ENCODE peak calls at places on chromosomes 3 and 15, in four cellular contexts. One of them, this sample, is unnamed.

GRCh38 chr3:58155838-58156237 is 54.9 kb downstream of the DNASE1L3 start:
- DNase-seq in OCI-LY7: no peak
- DNase-seq in adrenal gland: no peak
- DNase-seq in CD8-positive, alpha-beta memory T cell: no peak
- DNase-seq in this sample: no peak

GRCh38 chr3:15860014-15860934 is 62.5 kb upstream of the ANKRD28 start:
- DNase-seq in adrenal gland: peak; percentile 36
- DNase-seq in CD8-positive, alpha-beta memory T cell: peak; percentile 7
- DNase-seq in OCI-LY7: peak; percentile 36
- DNase-seq in this sample: no peak

GRCh38 chr3:143121240-143122088 is 1.9 kb downstream of the CHST2 start:
- DNase-seq in OCI-LY7: peak; percentile 13
- DNase-seq in CD8-positive, alpha-beta memory T cell: peak; percentile 76
- DNase-seq in adrenal gland: peak; percentile 22
- DNase-seq in this sample: peak; percentile 52

GRCh38 chr3:150497956-150498355 is 48.3 kb downstream of the SERP1 start:
- DNase-seq in adrenal gland: peak; percentile 56
- DNase-seq in OCI-LY7: no peak
- DNase-seq in CD8-positive, alpha-beta memory T cell: no peak
- DNase-seq in this sample: no peak

GRCh38 chr3:177813322-177813721 is 616.0 kb upstream of the TBL1XR1 start:
- DNase-seq in OCI-LY7: no peak
- DNase-seq in adrenal gland: peak; percentile 78
- DNase-seq in CD8-positive, alpha-beta memory T cell: no peak
- DNase-seq in this sample: no peak

GRCh38 chr3:127886276-127886862 is 28.7 kb upstream of the KBTBD12 start:
- DNase-seq in CD8-positive, alpha-beta memory T cell: no peak
- DNase-seq in OCI-LY7: no peak
- DNase-seq in adrenal gland: no peak
- DNase-seq in this sample: no peak

GRCh38 chr3:123157598-123158287 is 44.0 kb upstream of the SEC22A start:
- DNase-seq in OCI-LY7: no peak
- DNase-seq in adrenal gland: no peak
- DNase-seq in CD8-positive, alpha-beta memory T cell: no peak
- DNase-seq in this sample: no peak

GRCh38 chr3:117735481-117736101 is 1026.0 kb downstream of the TUSC7 start:
- DNase-seq in CD8-positive, alpha-beta memory T cell: no peak
- DNase-seq in adrenal gland: no peak
- DNase-seq in OCI-LY7: no peak
- DNase-seq in this sample: no peak

GRCh38 chr15:65595960-65596359 is 15.0 kb downstream of the INTS14 start:
- DNase-seq in adrenal gland: no peak
- DNase-seq in CD8-positive, alpha-beta memory T cell: no peak
- DNase-seq in OCI-LY7: peak; percentile 57
- DNase-seq in this sample: no peak

GRCh38 chr15:33086500-33087141 is 107.9 kb downstream of the FMN1 start:
- DNase-seq in adrenal gland: no peak
- DNase-seq in CD8-positive, alpha-beta memory T cell: peak; percentile 35
- DNase-seq in OCI-LY7: peak; percentile 57
- DNase-seq in this sample: no peak

GRCh38 chr3:16653712-16654111 is 48.5 kb upstream of the DAZL start:
- DNase-seq in OCI-LY7: no peak
- DNase-seq in adrenal gland: no peak
- DNase-seq in CD8-positive, alpha-beta memory T cell: no peak
- DNase-seq in this sample: no peak

GRCh38 chr3:157301755-157302154 is 134.9 kb upstream of the PTX3 start:
- DNase-seq in CD8-positive, alpha-beta memory T cell: no peak
- DNase-seq in adrenal gland: no peak
- DNase-seq in OCI-LY7: no peak
- DNase-seq in this sample: no peak

GRCh38 chr3:30544811-30545210 is 61.6 kb upstream of the TGFBR2 start:
- DNase-seq in CD8-positive, alpha-beta memory T cell: no peak
- DNase-seq in adrenal gland: no peak
- DNase-seq in OCI-LY7: no peak
- DNase-seq in this sample: no peak

GRCh38 chr3:127814325-127814781 is 8.0 kb downstream of the MGLL start:
- DNase-seq in CD8-positive, alpha-beta memory T cell: no peak
- DNase-seq in adrenal gland: no peak
- DNase-seq in OCI-LY7: no peak
- DNase-seq in this sample: no peak

GRCh38 chr3:138439646-138440045 is 5.2 kb downstream of the ESYT3 start:
- DNase-seq in CD8-positive, alpha-beta memory T cell: no peak
- DNase-seq in adrenal gland: no peak
- DNase-seq in OCI-LY7: no peak
- DNase-seq in this sample: no peak

GRCh38 chr3:143885803-143886427 is 37.6 kb upstream of the SLC9A9 start:
- DNase-seq in CD8-positive, alpha-beta memory T cell: peak; percentile 19
- DNase-seq in adrenal gland: no peak
- DNase-seq in OCI-LY7: peak; percentile 55
- DNase-seq in this sample: no peak

GRCh38 chr3:173402656-173403055 is 5.1 kb downstream of the NLGN1 start:
- DNase-seq in adrenal gland: no peak
- DNase-seq in CD8-positive, alpha-beta memory T cell: no peak
- DNase-seq in OCI-LY7: no peak
- DNase-seq in this sample: no peak

GRCh38 chr3:71785594-71786472 is 885 bp upstream of the PROK2 start:
- DNase-seq in adrenal gland: no peak
- DNase-seq in OCI-LY7: no peak
- DNase-seq in CD8-positive, alpha-beta memory T cell: no peak
- DNase-seq in this sample: no peak

GRCh38 chr15:22904736-22905135 is 66.3 kb downstream of the NIPA2 start:
- DNase-seq in CD8-positive, alpha-beta memory T cell: no peak
- DNase-seq in adrenal gland: peak; percentile 59
- DNase-seq in OCI-LY7: no peak
- DNase-seq in this sample: no peak

GRCh38 chr15:50124557-50125080 is 5.6 kb upstream of the ATP8B4 start:
- DNase-seq in CD8-positive, alpha-beta memory T cell: no peak
- DNase-seq in adrenal gland: no peak
- DNase-seq in OCI-LY7: no peak
- DNase-seq in this sample: no peak

GRCh38 chr3:85881833-85882393 is 923.1 kb downstream of the CADM2 start:
- DNase-seq in adrenal gland: no peak
- DNase-seq in OCI-LY7: no peak
- DNase-seq in CD8-positive, alpha-beta memory T cell: no peak
- DNase-seq in this sample: no peak

GRCh38 chr3:60147249-60147648 is 1097.4 kb upstream of the CFAP20DC start:
- DNase-seq in CD8-positive, alpha-beta memory T cell: no peak
- DNase-seq in OCI-LY7: no peak
- DNase-seq in adrenal gland: no peak
- DNase-seq in this sample: no peak

GRCh38 chr15:63094495-63094931 is 27.1 kb upstream of the LACTB start:
- DNase-seq in OCI-LY7: no peak
- DNase-seq in adrenal gland: no peak
- DNase-seq in CD8-positive, alpha-beta memory T cell: no peak
- DNase-seq in this sample: no peak

GRCh38 chr3:149081772-149082171 is 4.6 kb downstream of the HLTF start:
- DNase-seq in OCI-LY7: no peak
- DNase-seq in CD8-positive, alpha-beta memory T cell: no peak
- DNase-seq in adrenal gland: no peak
- DNase-seq in this sample: no peak

GRCh38 chr15:80584561-80584964 is 110.5 kb upstream of the ABHD17C start:
- DNase-seq in OCI-LY7: no peak
- DNase-seq in CD8-positive, alpha-beta memory T cell: no peak
- DNase-seq in adrenal gland: no peak
- DNase-seq in this sample: no peak

GRCh38 chr3:1272541-1273265 is 179.9 kb downstream of the CNTN6 start:
- DNase-seq in adrenal gland: peak; percentile 19
- DNase-seq in OCI-LY7: no peak
- DNase-seq in CD8-positive, alpha-beta memory T cell: no peak
- DNase-seq in this sample: no peak

GRCh38 chr3:13861461-13861860 is 18.4 kb downstream of the WNT7A start:
- DNase-seq in CD8-positive, alpha-beta memory T cell: no peak
- DNase-seq in OCI-LY7: no peak
- DNase-seq in adrenal gland: no peak
- DNase-seq in this sample: no peak

GRCh38 chr15:33860749-33861148 is 107.5 kb upstream of the CHRM5 start:
- DNase-seq in CD8-positive, alpha-beta memory T cell: no peak
- DNase-seq in OCI-LY7: no peak
- DNase-seq in adrenal gland: no peak
- DNase-seq in this sample: no peak

GRCh38 chr3:147049901-147050300 is 356.4 kb downstream of the ZIC4 start:
- DNase-seq in OCI-LY7: no peak
- DNase-seq in CD8-positive, alpha-beta memory T cell: no peak
- DNase-seq in adrenal gland: no peak
- DNase-seq in this sample: no peak

GRCh38 chr3:8983591-8983990 is 20.3 kb upstream of the RAD18 start:
- DNase-seq in adrenal gland: no peak
- DNase-seq in OCI-LY7: no peak
- DNase-seq in CD8-positive, alpha-beta memory T cell: no peak
- DNase-seq in this sample: no peak

GRCh38 chr3:129505341-129505740 is 23.1 kb upstream of the RHO start:
- DNase-seq in CD8-positive, alpha-beta memory T cell: no peak
- DNase-seq in OCI-LY7: no peak
- DNase-seq in adrenal gland: no peak
- DNase-seq in this sample: no peak

GRCh38 chr15:47812436-47813109 is 95.3 kb downstream of the SEMA6D start:
- DNase-seq in CD8-positive, alpha-beta memory T cell: no peak
- DNase-seq in OCI-LY7: no peak
- DNase-seq in adrenal gland: no peak
- DNase-seq in this sample: no peak

GRCh38 chr15:66701422-66702034 is 508 bp upstream of the SMAD6 start:
- DNase-seq in CD8-positive, alpha-beta memory T cell: peak; percentile 48
- DNase-seq in adrenal gland: peak; percentile 43
- DNase-seq in OCI-LY7: no peak
- DNase-seq in this sample: no peak

DNA sequence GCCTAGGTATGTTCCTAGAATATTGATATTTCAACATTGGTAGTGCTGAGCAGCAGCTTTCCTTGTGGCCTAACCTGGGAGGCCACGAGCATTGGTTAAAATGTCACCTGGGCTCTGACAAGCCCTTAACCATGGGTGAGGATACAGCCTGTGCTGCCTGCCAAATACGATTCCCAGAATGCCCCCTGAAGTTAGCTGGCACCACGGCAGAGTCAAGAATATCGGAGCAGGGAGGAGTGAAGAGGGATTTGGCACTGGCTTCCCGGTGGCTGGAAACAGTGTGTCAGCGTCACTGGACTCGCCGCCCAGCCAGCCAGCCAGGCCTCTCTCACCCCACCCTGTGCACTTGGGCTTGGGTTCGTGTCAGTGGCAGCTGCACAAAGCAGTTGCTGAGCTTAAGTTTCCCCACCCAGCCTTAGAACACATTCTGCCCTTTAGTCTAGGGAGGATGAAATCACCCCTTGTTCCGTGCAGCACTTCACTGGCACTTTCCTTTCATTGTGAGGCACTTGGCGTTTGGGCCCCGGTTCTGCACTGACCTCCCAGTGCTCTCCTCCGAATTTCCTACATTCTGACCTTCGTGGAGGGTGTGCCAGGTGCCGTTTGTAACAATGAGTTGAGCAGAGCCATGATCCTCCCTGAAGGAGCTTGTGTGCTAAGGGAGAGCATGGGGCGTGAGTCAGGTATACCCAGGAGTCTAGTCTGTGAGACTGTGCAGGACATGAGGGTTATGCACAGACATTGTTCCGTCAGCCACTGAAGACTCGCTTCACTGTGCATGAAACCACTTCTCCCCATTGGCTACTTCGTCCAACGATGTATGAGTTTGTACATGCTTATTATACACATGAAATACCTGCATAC is 152.8 kb upstream of the BHLHE40 start:
- DNase-seq in adrenal gland: peak; percentile 39
- DNase-seq in OCI-LY7: no peak
- DNase-seq in CD8-positive, alpha-beta memory T cell: no peak
- DNase-seq in this sample: no peak
- H3K4me1 ChIP-seq in adrenal gland: no peaks in the 10 kb centered on the region
- H3K4me1 ChIP-seq in OCI-LY7: peaks cover 10% of the 10 kb centered on the region
- H3K4me1 ChIP-seq in CD8-positive, alpha-beta memory T cell: peaks cover 96% of the 10 kb centered on the region
- H3K4me1 ChIP-seq in this sample: peaks cover 82% of the 10 kb centered on the region

GRCh38 chr15:81923561-81924350 is 122.1 kb downstream of the MEX3B start:
- DNase-seq in adrenal gland: no peak
- DNase-seq in CD8-positive, alpha-beta memory T cell: no peak
- DNase-seq in OCI-LY7: no peak
- DNase-seq in this sample: no peak

GRCh38 chr15:81924667-81925183 is 121.1 kb downstream of the MEX3B start:
- DNase-seq in OCI-LY7: no peak
- DNase-seq in adrenal gland: no peak
- DNase-seq in CD8-positive, alpha-beta memory T cell: no peak
- DNase-seq in this sample: no peak

GRCh38 chr15:81921163-81921562 is 124.7 kb downstream of the MEX3B start:
- DNase-seq in CD8-positive, alpha-beta memory T cell: no peak
- DNase-seq in OCI-LY7: no peak
- DNase-seq in adrenal gland: no peak
- DNase-seq in this sample: no peak

GRCh38 chr15:81922143-81922542 is 123.7 kb downstream of the MEX3B start:
- DNase-seq in OCI-LY7: no peak
- DNase-seq in CD8-positive, alpha-beta memory T cell: no peak
- DNase-seq in adrenal gland: no peak
- DNase-seq in this sample: no peak
- H3K9me3 ChIP-seq in OCI-LY7: peaks cover 24% of the 10 kb centered on the region
- H3K9me3 ChIP-seq in CD8-positive, alpha-beta memory T cell: no peaks in the 10 kb centered on the region
- H3K9me3 ChIP-seq in adrenal gland: peaks cover 4% of the 10 kb centered on the region
- H3K9me3 ChIP-seq in this sample: peaks cover 5% of the 10 kb centered on the region

GRCh38 chr15:29674661-29675533 is 147.4 kb downstream of the TJP1 start:
- DNase-seq in OCI-LY7: no peak
- DNase-seq in adrenal gland: peak; percentile 16
- DNase-seq in CD8-positive, alpha-beta memory T cell: no peak
- DNase-seq in this sample: no peak
- H3K4me1 ChIP-seq in OCI-LY7: no peaks in the 10 kb centered on the region
- H3K4me1 ChIP-seq in adrenal gland: no peaks in the 10 kb centered on the region
- H3K4me1 ChIP-seq in CD8-positive, alpha-beta memory T cell: no peaks in the 10 kb centered on the region
- H3K4me1 ChIP-seq in this sample: no peaks in the 10 kb centered on the region

DNA sequence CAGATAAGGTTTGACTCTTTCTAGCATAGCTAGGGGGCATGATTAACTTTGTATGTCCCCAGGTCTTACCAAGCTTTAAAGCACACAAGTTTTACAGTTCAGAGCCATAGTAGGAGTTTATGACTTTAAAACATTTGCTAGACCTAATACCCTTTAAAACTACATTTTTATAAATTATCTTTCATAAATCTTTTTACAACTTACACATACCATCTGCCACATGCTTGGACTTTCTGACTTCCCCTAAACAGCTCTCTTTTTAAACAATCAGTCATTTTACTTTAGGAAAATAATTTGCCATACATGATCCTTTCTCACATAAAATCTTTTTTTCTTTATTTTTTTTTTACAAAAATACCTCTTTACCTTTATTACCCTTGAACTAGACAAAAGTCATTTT is 735.3 kb upstream of the CADM2 start:
- DNase-seq in OCI-LY7: peak; percentile 6
- DNase-seq in adrenal gland: no peak
- DNase-seq in CD8-positive, alpha-beta memory T cell: no peak
- DNase-seq in this sample: no peak
- H3K9me3 ChIP-seq in OCI-LY7: peaks cover 25% of the 10 kb centered on the region
- H3K9me3 ChIP-seq in adrenal gland: peaks cover 5% of the 10 kb centered on the region
- H3K9me3 ChIP-seq in CD8-positive, alpha-beta memory T cell: no peaks in the 10 kb centered on the region
- H3K9me3 ChIP-seq in this sample: no peaks in the 10 kb centered on the region

DNA sequence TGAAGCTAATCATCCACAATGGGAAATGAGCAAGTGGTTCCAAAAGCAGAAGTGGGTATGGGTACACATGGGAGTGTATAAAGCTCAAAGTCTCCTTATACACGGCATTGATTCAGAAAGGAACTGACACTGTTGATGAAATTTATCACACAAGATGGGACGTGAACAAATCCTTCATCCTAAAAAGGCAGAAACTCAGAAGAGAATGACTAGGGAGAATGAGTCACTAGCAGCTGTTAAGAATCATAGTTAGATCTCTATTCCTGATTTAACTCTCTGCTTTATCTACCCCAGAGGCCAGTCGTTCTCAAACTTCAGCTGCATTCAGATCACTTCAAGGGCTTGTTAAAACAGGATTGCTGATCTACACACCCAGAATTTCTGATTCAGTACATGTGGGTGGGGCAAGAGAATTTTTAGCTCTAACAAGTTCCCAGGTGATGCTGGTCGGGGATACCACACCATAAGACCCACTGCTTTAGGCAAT is 97.7 kb upstream of the PHLDB2 start:
- DNase-seq in CD8-positive, alpha-beta memory T cell: no peak
- DNase-seq in adrenal gland: no peak
- DNase-seq in OCI-LY7: no peak
- DNase-seq in this sample: no peak
- H3K4me1 ChIP-seq in CD8-positive, alpha-beta memory T cell: no peaks in the 10 kb centered on the region
- H3K4me1 ChIP-seq in adrenal gland: no peaks in the 10 kb centered on the region
- H3K4me1 ChIP-seq in OCI-LY7: no peaks in the 10 kb centered on the region
- H3K4me1 ChIP-seq in this sample: no peaks in the 10 kb centered on the region

This sample was measured in CD8-positive, alpha-beta T cell.